ENCODE peak calls at places on chromosomes 16 and 17, in seven cellular contexts. L, D, F, H, S, R and T are unnamed samples.

GRCh38 chr16:30482366-30482765 is 9.8 kb downstream of the ITGAL start:
- DNase-seq in L (no peak), S (no peak), D (no peak), R (no peak), H (peak), F (peak), T (no peak)

GRCh38 chr17:46822388-46822921 is 4.0 kb upstream of the WNT3 start:
- DNase-seq in S (peak), R (no peak), D (no peak), L (no peak), H (no peak), F (no peak), T (peak)

GRCh38 chr17:82804442-82805191 is 35.2 kb downstream of the ZNF750 start:
- DNase-seq in F (no peak), R (no peak), S (no peak), H (no peak), D (peak), L (peak), T (no peak)

GRCh38 chr17:73261952-73262675 is 434 bp upstream of the CPSF4L start:
- DNase-seq in R (peak), H (no peak), S (no peak), L (no peak), D (no peak), F (peak), T (peak)

GRCh38 chr17:63399316-63399715 is 46.8 kb downstream of the CYB561 start:
- DNase-seq in F (peak), H (no peak), D (no peak), S (no peak), R (peak), L (no peak), T (no peak)

GRCh38 chr16:75620326-75621169 is 2.5 kb downstream of the ADAT1 start:
- DNase-seq in L (no peak), R (no peak), D (no peak), S (peak), H (no peak), F (no peak), T (no peak)

GRCh38 chr16:81127051-81127450 is 30.9 kb upstream of the GCSH start:
- DNase-seq in H (no peak), D (no peak), R (no peak), F (no peak), L (no peak), S (no peak), T (no peak)

GRCh38 chr17:28042721-28043291 is 329 bp downstream of the NLK start:
- DNase-seq in F (no peak), S (no peak), L (no peak), R (no peak), D (no peak), H (no peak), T (no peak)

GRCh38 chr16:81651758-81652718 is 127.1 kb upstream of the PLCG2 start:
- DNase-seq in R (no peak), H (no peak), S (no peak), D (no peak), L (no peak), F (no peak), T (no peak)

GRCh38 chr17:42895185-42895555 is 5.4 kb upstream of the G6PC1 start:
- DNase-seq in R (no peak), H (no peak), D (peak), S (no peak), L (peak), F (peak), T (no peak)

GRCh38 chr16:74695450-74696422 is 4.9 kb downstream of the MLKL start:
- DNase-seq in H (peak), F (peak), R (peak), L (peak), D (peak), S (peak), T (peak)

GRCh38 chr16:405548-406506 is 4.1 kb downstream of the DECR2 start:
- DNase-seq in D (no peak), H (no peak), L (no peak), F (peak), S (no peak), R (no peak), T (no peak)

GRCh38 chr16:74774223-74775139 is at the start of gene FA2H:
- DNase-seq in S (peak), L (peak), H (peak), F (peak), R (peak), D (no peak), T (peak)

GRCh38 chr16:180921-181667 is 835 bp downstream of the HBQ1 start:
- DNase-seq in S (peak), D (peak), F (peak), H (peak), L (peak), R (peak), T (peak)

GRCh38 chr16:85089485-85089884 is 22.8 kb downstream of the CIBAR2 start:
- DNase-seq in L (peak), S (no peak), H (no peak), D (no peak), F (no peak), R (peak), T (no peak)

GRCh38 chr17:77782611-77783010 is 175.9 kb upstream of the TNRC6C start:
- DNase-seq in D (no peak), L (no peak), S (no peak), R (no peak), F (no peak), H (no peak), T (no peak)

GRCh38 chr17:39563476-39563875 is 44.2 kb downstream of the NEUROD2 start:
- DNase-seq in R (peak), H (no peak), S (no peak), F (no peak), D (no peak), L (no peak), T (peak)

GRCh38 chr17:67335245-67335835 is 31.0 kb downstream of the PSMD12 start:
- DNase-seq in F (no peak), L (no peak), S (no peak), D (no peak), H (no peak), R (no peak), T (no peak)

GRCh38 chr16:6625606-6626005 is 707.0 kb upstream of the RBFOX1 start:
- DNase-seq in L (no peak), F (no peak), H (no peak), R (peak), D (no peak), S (no peak), T (no peak)

GRCh38 chr16:82192665-82193064 is 22.6 kb upstream of the MPHOSPH6 start:
- DNase-seq in D (no peak), S (no peak), L (no peak), H (peak), F (no peak), R (no peak), T (no peak)

GRCh38 chr17:75341784-75342183 is 52.6 kb upstream of the SLC25A19 start:
- DNase-seq in F (no peak), L (no peak), H (no peak), R (no peak), S (no peak), D (no peak), T (no peak)

GRCh38 chr17:78355045-78355641 is 4.7 kb downstream of the SOCS3 start:
- DNase-seq in F (no peak), H (no peak), D (no peak), R (no peak), L (no peak), S (no peak), T (no peak)

GRCh38 chr16:86037999-86038922 is 139.3 kb downstream of the IRF8 start:
- DNase-seq in L (peak), R (no peak), F (peak), S (no peak), H (no peak), D (no peak), T (peak)

GRCh38 chr16:967077-967541 is 3.7 kb downstream of the LMF1 start:
- DNase-seq in S (no peak), R (no peak), H (no peak), D (no peak), L (no peak), F (no peak), T (no peak)

GRCh38 chr17:79630821-79631639 is 20.2 kb upstream of the RBFOX3 start:
- DNase-seq in L (peak), S (no peak), D (no peak), H (no peak), F (no peak), R (peak), T (peak)

GRCh38 chr17:61809816-61810392 is 53.4 kb downstream of the BRIP1 start:
- DNase-seq in L (no peak), R (no peak), D (no peak), H (no peak), S (no peak), F (no peak), T (no peak)

GRCh38 chr16:4989391-4990006 is 31.4 kb downstream of the SEC14L5 start:
- DNase-seq in R (no peak), S (no peak), F (no peak), D (no peak), L (no peak), H (no peak), T (no peak)
- H3K27ac ChIP-seq in R (no peak), S (no peak), F (no peak), D (no peak), L (no peak), H (no peak), T (no peak)

GRCh38 chr17:41009301-41009760 is 403 bp upstream of the KRTAP3-1 start:
- DNase-seq in D (no peak), H (no peak), F (no peak), R (no peak), L (no peak), S (no peak), T (peak)
- H3K27ac ChIP-seq in D (no peak), H (no peak), F (no peak), R (no peak), L (no peak), S (no peak), T (no peak)

GRCh38 chr17:80992948-80993624 is 1.4 kb downstream of the CHMP6 start:
- DNase-seq in R (peak), F (no peak), S (no peak), H (no peak), L (no peak), D (no peak), T (peak)

GRCh38 chr17:80992077-80992947 is 671 bp downstream of the CHMP6 start:
- DNase-seq in H (no peak), R (peak), F (no peak), L (no peak), S (no peak), D (no peak), T (peak)

GRCh38 chr17:80989586-80989913 is 2.1 kb upstream of the CHMP6 start:
- DNase-seq in D (no peak), R (peak), H (no peak), L (no peak), F (no peak), S (no peak), T (no peak)

GRCh38 chr17:80991645-80992076 is at the start of gene CHMP6:
- DNase-seq in F (peak), R (peak), S (peak), D (peak), L (peak), H (peak), T (peak)

DNA sequence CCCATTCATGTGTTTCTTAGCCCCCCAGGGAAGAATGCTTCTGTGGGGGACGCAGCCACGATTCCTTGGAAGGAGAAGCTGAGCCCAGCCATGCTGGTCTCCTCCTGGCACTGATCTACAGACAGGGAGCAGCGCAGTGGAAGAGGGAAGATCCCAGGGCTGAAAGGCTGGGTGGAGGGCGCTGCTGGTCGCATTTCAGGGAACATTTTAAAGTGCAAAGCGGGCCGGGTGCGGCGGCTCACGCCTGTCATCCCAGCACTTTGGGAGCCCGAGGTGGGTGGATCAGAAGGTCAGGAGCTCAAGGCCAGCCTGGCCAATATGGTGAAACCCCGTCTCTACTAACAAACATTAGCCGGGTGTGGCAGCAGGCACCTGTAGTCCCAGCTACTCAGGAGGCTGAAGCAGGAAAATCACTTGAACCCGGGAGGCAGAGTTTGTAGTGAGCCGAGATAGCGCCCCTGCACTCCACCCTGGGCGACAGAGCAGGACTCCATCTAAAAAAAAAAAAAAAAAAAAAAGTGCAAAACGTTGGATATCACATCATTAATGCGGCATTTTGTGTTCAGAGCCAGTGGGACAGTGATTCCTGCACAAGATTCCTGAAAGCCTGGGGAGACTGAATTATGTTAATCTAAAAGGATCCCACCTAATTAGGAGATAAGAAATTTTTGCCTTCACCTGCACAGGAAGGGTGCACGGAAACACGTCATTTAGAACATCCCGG is 558 bp upstream of the CHMP6 start:
- DNase-seq in R (peak), L (no peak), H (no peak), S (no peak), D (no peak), F (no peak), T (peak)
- H3K27ac ChIP-seq in R (no peak), L (peak), H (peak), S (peak), D (peak), F (no peak), T (no peak)

GRCh38 chr16:24505959-24506358 is 33.4 kb upstream of the RBBP6 start:
- DNase-seq in R (no peak), L (no peak), S (no peak), F (no peak), H (no peak), D (no peak), T (no peak)

GRCh38 chr16:24507959-24508358 is 31.4 kb upstream of the RBBP6 start:
- DNase-seq in L (no peak), H (no peak), R (no peak), F (no peak), S (no peak), D (no peak), T (no peak)

GRCh38 chr16:24509536-24509935 is 29.8 kb upstream of the RBBP6 start:
- DNase-seq in L (no peak), D (no peak), H (no peak), R (no peak), S (no peak), F (no peak), T (no peak)

GRCh38 chr16:24511174-24511573 is 28.2 kb upstream of the RBBP6 start:
- DNase-seq in S (no peak), H (no peak), D (no peak), L (no peak), R (no peak), F (peak), T (no peak)

GRCh38 chr16:24508614-24509013 is 30.8 kb upstream of the RBBP6 start:
- DNase-seq in R (no peak), F (no peak), L (no peak), S (no peak), H (no peak), D (no peak), T (no peak)
- H3K27ac ChIP-seq in R (peak), F (no peak), L (no peak), S (no peak), H (no peak), D (no peak), T (no peak)

GRCh38 chr17:29257756-29258155 is 11.1 kb downstream of the CRYBA1 start:
- DNase-seq in R (no peak), H (no peak), D (no peak), F (no peak), S (no peak), L (no peak), T (no peak)

GRCh38 chr17:29251969-29252866 is 5.6 kb downstream of the CRYBA1 start:
- DNase-seq in R (peak), F (no peak), H (no peak), S (no peak), L (no peak), D (no peak), T (no peak)

GRCh38 chr17:29256116-29256515 is 9.5 kb downstream of the CRYBA1 start:
- DNase-seq in S (no peak), L (no peak), D (no peak), R (no peak), F (no peak), H (no peak), T (no peak)

GRCh38 chr17:29253037-29253436 is 6.4 kb downstream of the CRYBA1 start:
- DNase-seq in S (no peak), H (no peak), R (no peak), F (no peak), L (no peak), D (no peak), T (no peak)

GRCh38 chr17:29256735-29257466 is 10.2 kb downstream of the CRYBA1 start:
- DNase-seq in S (no peak), H (no peak), D (no peak), R (no peak), F (no peak), L (no peak), T (no peak)
- H3K27ac ChIP-seq in S (no peak), H (no peak), D (peak), R (peak), F (no peak), L (peak), T (no peak)

DNA sequence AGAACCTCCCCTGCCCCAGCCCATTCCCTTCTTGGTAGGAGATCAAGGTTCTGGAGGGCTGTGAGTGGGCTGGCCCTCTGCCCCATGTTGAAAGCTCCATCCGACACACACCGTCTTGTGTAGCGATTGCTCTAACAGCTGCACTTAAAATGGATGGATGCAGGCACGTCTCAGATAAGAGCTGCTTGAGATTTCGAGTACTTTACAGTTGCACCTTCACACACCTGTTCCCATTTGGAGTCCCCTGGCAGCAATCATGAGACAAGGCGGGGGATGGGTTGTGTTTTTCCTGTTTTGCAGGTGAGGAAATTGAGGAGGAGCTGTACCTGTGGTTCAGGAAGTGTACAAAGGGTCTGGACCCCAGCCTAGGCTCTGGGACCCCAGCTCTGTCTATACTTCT is 25.6 kb upstream of the TAC4 start:
- DNase-seq in H (no peak), S (no peak), R (no peak), D (no peak), L (peak), F (no peak), T (no peak)
- H3K27ac ChIP-seq in H (no peak), S (no peak), R (no peak), D (no peak), L (no peak), F (no peak), T (no peak)